ENCODE peak calls at places on chromosomes 3 and 15, in seven cellular contexts. X is SK-N-SH, G is K562, F is H1, A is GM12891, J is HepG2, V is GM12878. Z is an unnamed sample.

GRCh38 chr3:153901152-153901551 is 220.0 kb upstream of the ARHGEF26 start:
- DNase-seq in X (no peak), G (no peak), F (no peak), A (no peak), J (no peak), V (no peak), Z (no peak)

GRCh38 chr3:196537319-196537984 is 22.3 kb upstream of the SMCO1 start:
- DNase-seq in X (peak), G (peak), F (no peak), A (no peak), J (no peak), V (no peak), Z (peak)

GRCh38 chr3:158842946-158843345 is 41.1 kb downstream of the MFSD1 start:
- DNase-seq in X (no peak), G (no peak), F (no peak), A (no peak), J (no peak), V (no peak), Z (no peak)

GRCh38 chr3:112167758-112168157 is 34.7 kb upstream of the GCSAM start:
- DNase-seq in X (no peak), G (no peak), F (no peak), A (peak), J (no peak), V (peak), Z (no peak)

GRCh38 chr3:141378556-141378955 is 10.3 kb downstream of the ZBTB38 start:
- DNase-seq in X (no peak), G (no peak), F (no peak), A (no peak), J (no peak), V (no peak), Z (no peak)

GRCh38 chr3:46695177-46695961 is 1.9 kb upstream of the ALS2CL start:
- DNase-seq in X (peak), G (peak), F (no peak), A (no peak), J (no peak), V (no peak), Z (no peak)

GRCh38 chr3:20173844-20174410 is 12.1 kb downstream of the SGO1 start:
- DNase-seq in X (no peak), G (no peak), F (no peak), A (no peak), J (no peak), V (no peak), Z (no peak)

GRCh38 chr3:129656659-129657247 is 50.3 kb upstream of the PLXND1 start:
- DNase-seq in X (no peak), G (no peak), F (no peak), A (no peak), J (peak), V (no peak), Z (no peak)

GRCh38 chr15:73318463-73319351 is 50.1 kb downstream of the HCN4 start:
- DNase-seq in X (peak), G (peak), F (no peak), A (peak), J (no peak), V (no peak), Z (no peak)

GRCh38 chr3:50617096-50617791 is at the start of gene MAPKAPK3:
- DNase-seq in X (no peak), G (no peak), F (no peak), A (no peak), J (peak), V (no peak), Z (peak)

GRCh38 chr3:48432411-48433371 is 2.8 kb upstream of the PLXNB1 start:
- DNase-seq in X (peak), G (no peak), F (no peak), A (no peak), J (no peak), V (no peak), Z (peak)

GRCh38 chr15:85581495-85581894 is 201.1 kb downstream of the AKAP13 start:
- DNase-seq in X (no peak), G (no peak), F (no peak), A (no peak), J (no peak), V (no peak), Z (no peak)

GRCh38 chr3:138114431-138114918 is 933 bp downstream of the DZIP1L start:
- DNase-seq in X (peak), G (no peak), F (no peak), A (no peak), J (peak), V (no peak), Z (no peak)

GRCh38 chr3:149581681-149582349 is 76.0 kb downstream of the WWTR1 start:
- DNase-seq in X (no peak), G (no peak), F (no peak), A (no peak), J (no peak), V (no peak), Z (no peak)

GRCh38 chr3:72930754-72931153 is 42.9 kb downstream of the GXYLT2 start:
- DNase-seq in X (no peak), G (no peak), F (no peak), A (no peak), J (no peak), V (no peak), Z (no peak)

GRCh38 chr3:187966636-187967035 is 187.3 kb upstream of the LPP start:
- DNase-seq in X (no peak), G (no peak), F (no peak), A (no peak), J (no peak), V (no peak), Z (no peak)

GRCh38 chr15:31367730-31368344 is 41.2 kb downstream of the KLF13 start:
- DNase-seq in X (no peak), G (no peak), F (no peak), A (no peak), J (no peak), V (no peak), Z (no peak)

GRCh38 chr3:32424581-32425250 is 33.1 kb downstream of the CMTM7 start:
- DNase-seq in X (no peak), G (no peak), F (no peak), A (no peak), J (no peak), V (no peak), Z (no peak)

GRCh38 chr3:32934150-32934742 is 17.2 kb upstream of the CCR4 start:
- DNase-seq in X (peak), G (no peak), F (no peak), A (no peak), J (no peak), V (no peak), Z (no peak)

GRCh38 chr3:155891341-155891740 is 20.9 kb downstream of the GMPS start:
- DNase-seq in X (no peak), G (no peak), F (no peak), A (no peak), J (no peak), V (no peak), Z (no peak)

GRCh38 chr3:183195266-183195665 is 32.7 kb upstream of the LAMP3 start:
- DNase-seq in X (no peak), G (no peak), F (no peak), A (no peak), J (no peak), V (no peak), Z (no peak)

GRCh38 chr3:183189641-183190040 is 27.1 kb upstream of the LAMP3 start:
- DNase-seq in X (no peak), G (no peak), F (no peak), A (no peak), J (no peak), V (no peak), Z (no peak)

GRCh38 chr3:183192650-183193300 is 30.2 kb upstream of the LAMP3 start:
- DNase-seq in X (no peak), G (no peak), F (no peak), A (no peak), J (no peak), V (no peak), Z (no peak)

GRCh38 chr3:183197734-183198133 is 35.2 kb upstream of the LAMP3 start:
- DNase-seq in X (no peak), G (no peak), F (no peak), A (no peak), J (no peak), V (no peak), Z (no peak)

GRCh38 chr3:183193762-183194701 is 31.5 kb upstream of the LAMP3 start:
- DNase-seq in X (no peak), G (no peak), F (no peak), A (no peak), J (no peak), V (no peak), Z (no peak)
- TF ChIP-seq POLR2AphosphoS5 in X (no peak), G (no peak), F (no peak), A (no peak), J (no peak), V (no peak), Z (no peak)

GRCh38 chr15:101091080-101092017 is 160.5 kb downstream of the CHSY1 start:
- DNase-seq in X (no peak), G (no peak), F (no peak), A (no peak), J (peak), V (no peak), Z (no peak)
- TF ChIP-seq TAF1 in X (no peak), G (no peak), F (no peak), A (no peak), J (peak), V (no peak), Z (no peak)

GRCh38 chr3:100047455-100048141 is 66.7 kb downstream of the FILIP1L start:
- DNase-seq in X (no peak), G (no peak), F (no peak), A (no peak), J (peak), V (peak), Z (peak)

GRCh38 chr3:100046986-100047385 is 67.3 kb downstream of the FILIP1L start:
- DNase-seq in X (no peak), G (no peak), F (no peak), A (no peak), J (no peak), V (no peak), Z (no peak)

GRCh38 chr3:100043271-100043670 is 71.0 kb downstream of the FILIP1L start:
- DNase-seq in X (no peak), G (no peak), F (no peak), A (no peak), J (no peak), V (no peak), Z (no peak)

GRCh38 chr3:100044369-100044768 is 69.9 kb downstream of the FILIP1L start:
- DNase-seq in X (no peak), G (no peak), F (no peak), A (no peak), J (no peak), V (peak), Z (peak)

GRCh38 chr3:100045696-100046095 is 68.6 kb downstream of the FILIP1L start:
- DNase-seq in X (no peak), G (peak), F (peak), A (no peak), J (no peak), V (no peak), Z (no peak)
- TF ChIP-seq POLR2AphosphoS5 in X (no peak), G (no peak), F (no peak), A (no peak), J (no peak), V (no peak), Z (no peak)

DNA sequence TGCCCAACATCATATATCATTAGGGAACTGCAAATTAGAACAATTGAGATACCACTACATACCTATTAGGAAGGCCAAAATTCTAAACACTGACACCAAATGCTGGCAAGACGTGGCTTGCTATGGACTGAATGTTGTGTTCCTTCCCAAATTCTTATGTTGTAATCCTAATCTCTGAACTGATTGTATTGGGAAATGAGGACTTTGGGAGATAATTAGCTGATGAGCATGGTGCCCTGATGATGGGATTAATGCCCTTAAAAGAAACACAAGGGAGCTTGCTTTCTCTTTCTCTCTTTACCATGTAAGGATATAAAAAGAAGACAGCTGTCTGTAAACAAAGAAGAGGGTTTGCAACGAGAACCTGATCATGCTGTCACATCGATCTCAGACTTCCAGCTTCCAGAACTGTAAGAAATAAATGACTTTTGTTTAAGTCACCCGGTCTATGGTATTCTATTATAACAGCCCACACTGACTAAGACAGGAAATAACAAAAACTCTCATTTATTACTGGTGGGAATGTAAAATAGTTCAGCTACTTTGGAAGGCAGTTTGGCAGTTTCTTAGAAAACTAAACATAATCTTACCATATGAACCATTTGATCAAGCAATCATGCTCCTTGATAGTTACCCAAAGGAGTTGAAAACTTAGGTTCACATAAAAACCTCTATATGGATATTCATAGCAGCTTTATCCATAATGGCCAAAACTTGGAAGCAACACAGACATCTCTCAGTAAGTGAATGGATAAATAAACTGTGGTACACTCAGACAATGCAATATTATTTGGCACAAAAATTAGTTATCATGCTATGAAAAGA is 458.3 kb upstream of the CBLB start:
- DNase-seq in X (no peak), G (no peak), F (no peak), A (no peak), J (no peak), V (no peak), Z (no peak)
- TF ChIP-seq TAF1 in X (no peak), G (no peak), F (no peak), A (no peak), J (no peak), V (no peak), Z (no peak)

GRCh38 chr3:57038466-57039164 is 21.8 kb upstream of the SPATA12 start:
- DNase-seq in X (no peak), G (no peak), F (no peak), A (no peak), J (no peak), V (no peak), Z (no peak)

GRCh38 chr3:57041674-57042073 is 18.8 kb upstream of the SPATA12 start:
- DNase-seq in X (no peak), G (no peak), F (no peak), A (no peak), J (no peak), V (no peak), Z (no peak)

GRCh38 chr3:57031622-57032541 is 28.6 kb upstream of the SPATA12 start:
- DNase-seq in X (no peak), G (no peak), F (no peak), A (no peak), J (no peak), V (no peak), Z (no peak)

GRCh38 chr3:57036952-57037351 is 23.5 kb upstream of the SPATA12 start:
- DNase-seq in X (no peak), G (no peak), F (no peak), A (no peak), J (no peak), V (no peak), Z (no peak)
- TF ChIP-seq POLR2AphosphoS5 in X (no peak), G (no peak), F (no peak), A (no peak), J (no peak), V (no peak), Z (no peak)

GRCh38 chr3:103385991-103386390 is 951.2 kb downstream of the ZPLD1 start:
- DNase-seq in X (peak), G (no peak), F (no peak), A (no peak), J (no peak), V (no peak), Z (no peak)
- TF ChIP-seq TAF1 in X (no peak), G (no peak), F (no peak), A (no peak), J (no peak), V (no peak), Z (no peak)

DNA sequence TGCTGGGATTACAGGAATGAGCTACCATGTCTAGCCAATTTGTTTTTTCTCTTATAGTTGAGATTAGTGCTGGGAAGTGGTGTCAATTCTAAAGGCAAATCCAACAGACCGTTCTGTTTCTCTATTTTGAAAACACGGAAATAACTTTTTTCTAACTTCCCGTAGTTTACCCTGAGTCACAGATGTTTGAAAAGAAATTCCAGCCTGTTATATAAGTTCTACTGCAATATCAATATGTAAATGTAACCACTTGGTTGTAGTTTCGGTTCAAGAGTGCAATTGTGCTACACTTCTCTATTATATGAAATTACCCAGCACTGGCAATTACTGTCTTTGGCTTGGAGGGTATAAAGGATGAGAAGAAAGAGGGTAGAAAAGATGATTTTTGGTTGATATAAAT is 22.3 kb upstream of the GNB4 start:
- DNase-seq in X (no peak), G (no peak), F (no peak), A (no peak), J (no peak), V (no peak), Z (no peak)
- TF ChIP-seq POLR2AphosphoS5 in X (no peak), G (no peak), F (no peak), A (no peak), J (no peak), V (no peak), Z (no peak)

GRCh38 chr3:52532517-52532837 is 1.2 kb downstream of the NT5DC2 start:
- DNase-seq in X (peak), G (peak), F (no peak), A (peak), J (peak), V (no peak), Z (peak)

GRCh38 chr3:52532838-52533622 is 627 bp downstream of the NT5DC2 start:
- DNase-seq in X (peak), G (peak), F (no peak), A (peak), J (no peak), V (no peak), Z (peak)

GRCh38 chr3:52530918-52531635 is 2.6 kb downstream of the NT5DC2 start:
- DNase-seq in X (no peak), G (no peak), F (no peak), A (no peak), J (no peak), V (no peak), Z (no peak)

GRCh38 chr3:52533623-52534280 is at the start of gene NT5DC2:
- DNase-seq in X (peak), G (peak), F (no peak), A (peak), J (peak), V (no peak), Z (peak)

GRCh38 chr3:52531636-52532516 is 1.8 kb downstream of the NT5DC2 start:
- DNase-seq in X (no peak), G (no peak), F (no peak), A (no peak), J (no peak), V (no peak), Z (peak)
- TF ChIP-seq TAF1 in X (no peak), G (no peak), F (no peak), A (no peak), J (no peak), V (no peak), Z (no peak)

DNA sequence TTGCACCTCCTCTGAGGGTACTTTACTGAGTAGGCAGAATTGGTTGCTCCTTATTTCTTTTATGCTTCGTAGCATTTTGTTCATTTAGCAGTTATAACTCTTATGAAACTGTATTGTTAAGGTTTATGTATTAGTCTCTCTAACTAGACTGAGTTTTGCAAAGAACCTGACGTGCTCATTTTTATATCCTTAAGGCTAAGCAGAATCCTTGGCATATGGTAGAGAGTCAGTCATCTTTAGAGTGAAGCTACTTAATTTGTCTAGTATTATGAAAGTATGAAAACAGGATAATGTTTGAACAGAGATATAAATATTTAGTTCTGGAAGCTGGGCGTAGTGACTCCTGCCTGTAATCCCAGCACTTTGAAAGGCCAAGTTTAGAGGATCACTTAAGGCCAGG is 20.1 kb downstream of the CRYBG3 start:
- DNase-seq in X (no peak), G (no peak), F (no peak), A (no peak), J (no peak), V (no peak), Z (no peak)
- TF ChIP-seq POLR2AphosphoS5 in X (no peak), G (no peak), F (no peak), A (no peak), J (no peak), V (no peak), Z (no peak)

GRCh38 chr3:190305406-190305805 is 16.8 kb downstream of the CLDN1 start:
- DNase-seq in X (no peak), G (no peak), F (no peak), A (no peak), J (no peak), V (no peak), Z (no peak)

GRCh38 chr3:190308154-190308553 is 14.1 kb downstream of the CLDN1 start:
- DNase-seq in X (no peak), G (no peak), F (no peak), A (no peak), J (no peak), V (no peak), Z (no peak)

GRCh38 chr3:190307164-190307545 is 15.1 kb downstream of the CLDN1 start:
- DNase-seq in X (no peak), G (no peak), F (no peak), A (no peak), J (peak), V (no peak), Z (no peak)

GRCh38 chr3:190306026-190306425 is 16.2 kb downstream of the CLDN1 start:
- DNase-seq in X (no peak), G (no peak), F (no peak), A (no peak), J (no peak), V (no peak), Z (no peak)

DNA sequence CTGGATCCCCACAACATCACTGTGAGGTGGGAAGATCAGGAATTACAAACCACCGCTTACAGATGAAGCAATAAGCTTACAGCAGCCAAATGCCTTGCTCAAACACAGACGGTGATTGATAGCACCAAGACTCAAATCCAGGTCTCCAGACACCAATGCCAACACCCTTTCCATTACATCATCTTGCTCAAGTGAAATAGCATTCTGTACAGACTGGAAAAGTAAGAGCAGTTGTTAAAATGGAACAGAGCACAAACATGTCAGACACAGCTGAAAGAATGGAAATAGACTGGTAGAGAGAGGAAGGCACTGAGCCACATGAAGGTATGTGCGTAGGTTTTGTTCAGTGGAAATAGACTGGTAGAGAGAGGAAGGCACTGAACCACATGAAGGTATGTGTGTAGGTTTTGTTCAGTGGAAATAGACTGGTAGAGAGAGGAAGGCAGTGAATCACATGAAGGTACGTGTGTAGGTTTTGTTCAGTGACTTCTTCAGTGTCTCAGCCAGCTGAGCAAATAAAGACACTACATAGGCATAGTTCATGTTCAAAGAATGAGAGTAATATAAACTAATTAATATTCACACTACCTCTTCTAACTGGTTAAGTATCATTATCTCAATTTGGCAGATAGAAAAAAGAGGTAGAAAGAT is 15.6 kb downstream of the CLDN1 start:
- DNase-seq in X (no peak), G (no peak), F (no peak), A (no peak), J (peak), V (no peak), Z (no peak)
- TF ChIP-seq TAF1 in X (no peak), G (no peak), F (no peak), A (no peak), J (no peak), V (no peak), Z (no peak)

Z was measured in GM12892.